ENCODE peak calls at places on chromosomes 1 and 21, in eight cellular contexts. B is LNCaP clone FGC, G is HT1080, Z is ovary, K is Peyer's patch, P is GM23338, U is KG1, Q is AG08395. T is an unnamed sample.

GRCh38 chr1:242691603-242691945 is 167.1 kb upstream of the PLD5 start:
- DNase-seq in B (no peak), G (no peak), Z (no peak), K (no peak), P (no peak), U (no peak), Q (no peak), T (no peak)

GRCh38 chr1:218430802-218431201 is 85.7 kb downstream of the TGFB2 start:
- DNase-seq in B (no peak), G (no peak), Z (no peak), K (no peak), P (no peak), U (no peak), Q (no peak), T (no peak)

GRCh38 chr1:3673381-3674099 is 21.2 kb downstream of the TP73 start:
- DNase-seq in B (no peak), G (no peak), Z (peak), K (no peak), P (no peak), U (no peak), Q (no peak), T (no peak)

GRCh38 chr1:45317163-45317562 is 9.5 kb upstream of the HPDL start:
- DNase-seq in B (no peak), G (no peak), Z (no peak), K (no peak), P (no peak), U (no peak), Q (no peak), T (no peak)

GRCh38 chr1:115706774-115707425 is 61.6 kb downstream of the CASQ2 start:
- DNase-seq in B (peak), G (peak), Z (no peak), K (no peak), P (peak), U (no peak), Q (peak), T (peak)

GRCh38 chr1:29649375-29650040 is 413.2 kb downstream of the PTPRU start:
- DNase-seq in B (no peak), G (peak), Z (no peak), K (peak), P (no peak), U (no peak), Q (no peak), T (no peak)

GRCh38 chr1:31984419-31985347 is 29.0 kb upstream of the KHDRBS1 start:
- DNase-seq in B (no peak), G (peak), Z (no peak), K (no peak), P (no peak), U (no peak), Q (peak), T (peak)

GRCh38 chr1:245684111-245684510 is 529.3 kb downstream of the KIF26B start:
- DNase-seq in B (no peak), G (no peak), Z (no peak), K (no peak), P (no peak), U (no peak), Q (no peak), T (no peak)

GRCh38 chr1:12386130-12386529 is 156.3 kb downstream of the VPS13D start:
- DNase-seq in B (no peak), G (peak), Z (no peak), K (no peak), P (no peak), U (no peak), Q (no peak), T (no peak)

GRCh38 chr1:156122519-156123355 is 8.2 kb downstream of the LMNA start:
- DNase-seq in B (peak), G (peak), Z (peak), K (no peak), P (no peak), U (no peak), Q (peak), T (peak)

GRCh38 chr1:224380003-224380402 is 23.3 kb downstream of the CNIH4 start:
- DNase-seq in B (no peak), G (no peak), Z (no peak), K (no peak), P (no peak), U (peak), Q (no peak), T (no peak)

GRCh38 chr1:40122865-40123264 is 25.8 kb upstream of the PPT1 start:
- DNase-seq in B (no peak), G (no peak), Z (no peak), K (no peak), P (no peak), U (no peak), Q (no peak), T (no peak)

GRCh38 chr21:40841524-40842196 is 5.3 kb downstream of the DSCAM start:
- DNase-seq in B (peak), G (no peak), Z (no peak), K (no peak), P (peak), U (no peak), Q (peak), T (no peak)

GRCh38 chr1:55386456-55386855 is 171.3 kb upstream of the USP24 start:
- DNase-seq in B (no peak), G (no peak), Z (no peak), K (no peak), P (no peak), U (no peak), Q (no peak), T (no peak)

GRCh38 chr1:58939666-58940370 is 156.0 kb upstream of the JUN start:
- DNase-seq in B (no peak), G (no peak), Z (no peak), K (no peak), P (no peak), U (no peak), Q (no peak), T (no peak)

GRCh38 chr1:6447818-6448748 is 17.9 kb downstream of the TNFRSF25 start:
- DNase-seq in B (no peak), G (no peak), Z (no peak), K (peak), P (peak), U (no peak), Q (no peak), T (no peak)

GRCh38 chr1:226355679-226356583 is 47.0 kb upstream of the LIN9 start:
- DNase-seq in B (no peak), G (no peak), Z (no peak), K (no peak), P (no peak), U (no peak), Q (no peak), T (peak)

GRCh38 chr1:59570524-59570923 is 244.2 kb upstream of the HOOK1 start:
- DNase-seq in B (no peak), G (peak), Z (no peak), K (peak), P (no peak), U (peak), Q (no peak), T (no peak)

GRCh38 chr1:179197690-179198297 is 31.7 kb downstream of the ABL2 start:
- DNase-seq in B (no peak), G (no peak), Z (no peak), K (no peak), P (no peak), U (no peak), Q (no peak), T (no peak)